ENCODE peak calls at places on chromosome 21, in four cellular contexts. H, Z, E and U are unnamed samples.

GRCh38 chr21:42865361-42866160 is 13.8 kb downstream of the WDR4 start:
- DNase-seq in H (no peak), Z (no peak), E (no peak), U (no peak)

GRCh38 chr21:28393279-28393678 is 599.4 kb downstream of the LTN1 start:
- DNase-seq in H (no peak), Z (no peak), E (no peak), U (no peak)

GRCh38 chr21:16841917-16842316 is 670.9 kb upstream of the CXADR start:
- DNase-seq in H (no peak), Z (no peak), E (no peak), U (no peak)

GRCh38 chr21:46182548-46183336 is 1.5 kb downstream of the SPATC1L start:
- DNase-seq in H (peak; percentile 59), Z (no peak), E (no peak), U (no peak)

GRCh38 chr21:28550057-28550825 is 442.4 kb downstream of the LTN1 start:
- DNase-seq in H (no peak), Z (no peak), E (no peak), U (no peak)

GRCh38 chr21:41112740-41113692 is 54.9 kb upstream of the BACE2 start:
- DNase-seq in H (no peak), Z (no peak), E (no peak), U (no peak)

GRCh38 chr21:15367061-15367626 is 302.3 kb upstream of the NRIP1 start:
- DNase-seq in H (no peak), Z (peak; percentile 29), E (no peak), U (no peak)

GRCh38 chr21:38805282-38806152 is at the start of gene ETS2:
- DNase-seq in H (peak; percentile 97), Z (peak; percentile 71), E (peak; percentile 36), U (peak; percentile 87)

GRCh38 chr21:42557420-42557819 is 43.8 kb downstream of the SLC37A1 start:
- DNase-seq in H (no peak), Z (no peak), E (no peak), U (no peak)

GRCh38 chr21:42809577-42810440 is 69.5 kb downstream of the WDR4 start:
- DNase-seq in H (no peak), Z (no peak), E (no peak), U (no peak)

GRCh38 chr21:16058896-16059295 is 329.1 kb downstream of the USP25 start:
- DNase-seq in H (no peak), Z (no peak), E (no peak), U (no peak)

GRCh38 chr21:45257673-45258341 is 29.9 kb downstream of the POFUT2 start:
- DNase-seq in H (no peak), Z (no peak), E (no peak), U (no peak)

GRCh38 chr21:33490991-33491372 is 534 bp downstream of the DNAJC28 start:
- DNase-seq in H (no peak), Z (no peak), E (no peak), U (peak; percentile 7)

GRCh38 chr21:43585924-43586411 is 73.3 kb downstream of the HSF2BP start:
- DNase-seq in H (no peak), Z (no peak), E (no peak), U (peak; percentile 61)

GRCh38 chr21:27825035-27825434 is 858.1 kb upstream of the ADAMTS5 start:
- DNase-seq in H (no peak), Z (no peak), E (no peak), U (no peak)

GRCh38 chr21:44918581-44919033 is 2.1 kb downstream of the ITGB2 start:
- DNase-seq in H (no peak), Z (no peak), E (no peak), U (no peak)

GRCh38 chr21:41852151-41852928 is 26.8 kb downstream of the PRDM15 start:
- DNase-seq in H (no peak), Z (no peak), E (no peak), U (no peak)

GRCh38 chr21:43188712-43189151 is 19.9 kb downstream of the CRYAA start:
- DNase-seq in H (no peak), Z (no peak), E (no peak), U (no peak)

GRCh38 chr21:28636988-28637691 is 355.5 kb downstream of the LTN1 start:
- DNase-seq in H (no peak), Z (no peak), E (no peak), U (no peak)

GRCh38 chr21:45991606-45992301 is 10.2 kb downstream of the COL6A1 start:
- DNase-seq in H (no peak), Z (no peak), E (no peak), U (no peak)

GRCh38 chr21:44427241-44428120 is 27.8 kb upstream of the LRRC3 start:
- DNase-seq in H (no peak), Z (no peak), E (no peak), U (no peak)

GRCh38 chr21:16454371-16454770 is 724.6 kb downstream of the USP25 start:
- DNase-seq in H (no peak), Z (no peak), E (no peak), U (no peak)

GRCh38 chr21:39659070-39659815 is 46.5 kb downstream of the B3GALT5 start:
- DNase-seq in H (no peak), Z (no peak), E (no peak), U (no peak)

GRCh38 chr21:32114434-32115063 is 164.3 kb downstream of the MIS18A start:
- DNase-seq in H (no peak), Z (no peak), E (no peak), U (no peak)

GRCh38 chr21:43921602-43921978 is 56.6 kb downstream of the AGPAT3 start:
- DNase-seq in H (peak; percentile 31), Z (no peak), E (peak; percentile 39), U (no peak)

GRCh38 chr21:25385912-25386474 is 221.3 kb downstream of the MRPL39 start:
- DNase-seq in H (peak; percentile 69), Z (no peak), E (no peak), U (peak; percentile 23)
- TF ChIP-seq EGR1 in H (no peak), Z (no peak), E (no peak), U (no peak)

GRCh38 chr21:21921410-21922232 is 923.4 kb downstream of the NCAM2 start:
- DNase-seq in H (peak; percentile 26), Z (no peak), E (no peak), U (no peak)
- TF ChIP-seq JUND in H (no peak), Z (no peak), E (no peak), U (no peak)

GRCh38 chr21:35063428-35064172 is 14.5 kb upstream of the RUNX1 start:
- DNase-seq in H (no peak), Z (no peak), E (no peak), U (no peak)
- TF ChIP-seq MAX in H (no peak), Z (no peak), E (no peak), U (no peak)

GRCh38 chr21:37076087-37076486 is 3.0 kb downstream of the TTC3 start:
- DNase-seq in H (no peak), Z (no peak), E (no peak), U (no peak)

GRCh38 chr21:37075214-37075770 is 2.2 kb downstream of the TTC3 start:
- DNase-seq in H (no peak), Z (no peak), E (no peak), U (no peak)

GRCh38 chr21:37074195-37074510 is 1.1 kb downstream of the TTC3 start:
- DNase-seq in H (peak; percentile 63), Z (no peak), E (no peak), U (no peak)

GRCh38 chr21:37073417-37074194 is 552 bp downstream of the TTC3 start:
- DNase-seq in H (peak; percentile 73), Z (no peak), E (no peak), U (no peak)

DNA sequence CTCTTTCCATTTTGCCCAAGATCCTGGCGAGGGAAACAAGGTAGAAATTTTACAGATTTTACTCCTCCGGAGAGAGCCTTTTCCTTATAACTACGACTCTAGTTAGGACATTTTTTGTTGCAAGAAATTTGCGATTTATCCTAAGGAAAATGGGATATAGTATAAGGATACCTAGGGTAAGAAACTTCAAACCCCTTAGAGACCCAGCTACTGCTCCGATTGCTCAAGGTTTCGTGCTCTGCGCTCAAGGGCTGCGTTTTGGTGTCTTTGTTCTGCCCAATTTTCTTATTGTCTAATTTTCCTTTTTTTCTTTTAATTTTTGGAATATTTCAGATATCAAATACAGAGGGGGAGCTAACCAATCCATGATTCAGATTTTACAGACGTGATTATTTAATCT is 1.5 kb downstream of the TTC3 start:
- DNase-seq in H (peak; percentile 37), Z (no peak), E (no peak), U (no peak)
- TF ChIP-seq EGR1 in H (no peak), Z (no peak), E (no peak), U (no peak)

GRCh38 chr21:35965699-35966098 is 94.6 kb downstream of the SETD4 start:
- DNase-seq in H (no peak), Z (no peak), E (no peak), U (no peak)

GRCh38 chr21:35968564-35968963 is 91.8 kb downstream of the SETD4 start:
- DNase-seq in H (no peak), Z (no peak), E (no peak), U (no peak)

GRCh38 chr21:35962917-35963316 is 97.4 kb downstream of the SETD4 start:
- DNase-seq in H (no peak), Z (no peak), E (no peak), U (no peak)

GRCh38 chr21:35969281-35969680 is 91.0 kb downstream of the SETD4 start:
- DNase-seq in H (no peak), Z (no peak), E (no peak), U (no peak)

DNA sequence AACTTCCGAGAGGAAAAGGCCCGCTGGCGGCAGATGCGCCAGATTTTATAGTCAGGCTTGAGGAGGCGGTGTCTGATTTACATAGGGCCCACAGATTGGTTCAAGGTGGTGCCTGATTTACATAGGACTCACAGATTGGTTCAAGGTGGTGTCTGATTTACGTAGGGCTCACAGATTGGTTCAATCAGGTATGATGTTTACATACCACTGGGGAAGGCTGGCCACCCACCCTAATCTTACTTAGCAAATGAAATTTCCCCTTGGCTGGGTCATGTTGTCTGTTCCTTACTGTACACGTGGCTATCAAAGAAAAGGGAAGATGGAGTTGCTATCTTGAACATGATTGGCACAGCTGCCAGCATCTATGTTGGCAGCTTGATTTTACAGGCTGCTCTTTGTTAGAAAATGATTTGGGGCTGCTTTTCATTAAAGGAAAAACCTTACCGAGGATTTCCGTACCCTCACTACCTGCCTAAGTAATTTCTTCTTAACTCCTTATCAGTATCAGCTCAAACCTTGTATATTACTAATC is 96.3 kb downstream of the SETD4 start:
- DNase-seq in H (peak; percentile 60), Z (no peak), E (no peak), U (no peak)
- TF ChIP-seq JUND in H (no peak), Z (no peak), E (no peak), U (no peak)

GRCh38 chr21:35475006-35475405 is 425.9 kb upstream of the RUNX1 start:
- DNase-seq in H (no peak), Z (no peak), E (no peak), U (no peak)
- TF ChIP-seq MAX in H (no peak), Z (no peak), E (no peak), U (no peak)

GRCh38 chr21:25323356-25323949 is 283.8 kb downstream of the MRPL39 start:
- DNase-seq in H (no peak), Z (no peak), E (no peak), U (no peak)
- TF ChIP-seq EGR1 in H (no peak), Z (no peak), E (no peak), U (no peak)

DNA sequence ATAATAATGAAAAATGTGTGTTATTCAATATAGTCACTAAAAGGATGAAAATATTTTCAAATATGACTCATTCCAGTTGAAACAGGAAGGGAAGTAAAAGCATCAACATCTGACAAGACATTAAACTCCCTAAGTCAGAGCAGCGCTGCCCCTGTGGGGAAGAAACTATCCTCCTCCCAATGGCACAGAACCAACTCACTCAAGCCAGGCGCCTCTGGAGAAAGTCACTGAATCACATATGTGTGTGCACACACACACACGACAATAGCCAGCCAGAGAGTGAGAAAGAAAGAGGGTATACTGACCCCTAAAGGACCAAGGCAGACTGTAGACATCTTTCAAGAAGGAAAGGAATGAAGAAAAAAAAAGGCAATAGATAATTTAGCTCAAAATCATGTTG is 126.9 kb downstream of the SETD4 start:
- DNase-seq in H (no peak), Z (no peak), E (no peak), U (peak; percentile 36)
- TF ChIP-seq JUND in H (no peak), Z (no peak), E (no peak), U (no peak)